ENCODE peak calls at places on chromosomes 1 and 21, in four cellular contexts. Q is osteocyte, X is HTR-8/SVneo, Z is T-helper 9 cell. O is an unnamed sample.

GRCh38 chr1:11335417-11336070 is 62.5 kb downstream of the UBIAD1 start:
- DNase-seq in Q (no peak), X (no peak), Z (no peak), O (no peak)

GRCh38 chr1:21511579-21512522 is 2.6 kb downstream of the ALPL start:
- DNase-seq in Q (no peak), X (no peak), Z (no peak), O (peak; percentile 90)

GRCh38 chr1:170670751-170671628 is 7.1 kb downstream of the PRRX1 start:
- DNase-seq in Q (peak; percentile 86), X (no peak), Z (no peak), O (no peak)

GRCh38 chr1:6835139-6835538 is 49.9 kb downstream of the CAMTA1 start:
- DNase-seq in Q (no peak), X (no peak), Z (no peak), O (no peak)

GRCh38 chr1:41662061-41662655 is 177.7 kb upstream of the EDN2 start:
- DNase-seq in Q (no peak), X (no peak), Z (peak; percentile 60), O (no peak)

GRCh38 chr21:34900376-34900775 is 148.7 kb downstream of the RUNX1 start:
- DNase-seq in Q (no peak), X (no peak), Z (no peak), O (peak; percentile 82)

GRCh38 chr1:216388558-216388957 is 34.7 kb downstream of the USH2A start:
- DNase-seq in Q (no peak), X (no peak), Z (no peak), O (no peak)

GRCh38 chr1:2603521-2604155 is 17.1 kb downstream of the PRXL2B start:
- DNase-seq in Q (no peak), X (no peak), Z (no peak), O (no peak)

GRCh38 chr1:24901791-24902470 is 28.1 kb downstream of the RUNX3 start:
- DNase-seq in Q (no peak), X (no peak), Z (no peak), O (no peak)

GRCh38 chr1:66777846-66778245 is 23.2 kb downstream of the INSL5 start:
- DNase-seq in Q (no peak), X (no peak), Z (no peak), O (no peak)

GRCh38 chr1:145965119-145965744 is 742 bp downstream of the POLR3GL start:
- DNase-seq in Q (no peak), X (no peak), Z (no peak), O (no peak)

GRCh38 chr1:37147906-37148305 is 113.6 kb upstream of the GRIK3 start:
- DNase-seq in Q (peak; percentile 75), X (no peak), Z (no peak), O (no peak)

GRCh38 chr1:93824869-93825268 is 54.1 kb downstream of the DNTTIP2 start:
- DNase-seq in Q (no peak), X (no peak), Z (no peak), O (no peak)

GRCh38 chr1:108583757-108584156 is 23.9 kb downstream of the EEIG2 start:
- DNase-seq in Q (no peak), X (no peak), Z (no peak), O (no peak)

GRCh38 chr1:209743145-209743482 is 12.7 kb upstream of the TRAF3IP3 start:
- DNase-seq in Q (no peak), X (no peak), Z (no peak), O (no peak)

GRCh38 chr21:42440187-42440792 is 36.6 kb downstream of the UBASH3A start:
- DNase-seq in Q (no peak), X (no peak), Z (no peak), O (no peak)

GRCh38 chr21:45386728-45387371 is 18.1 kb upstream of the COL18A1 start:
- DNase-seq in Q (no peak), X (peak; percentile 71), Z (no peak), O (peak; percentile 88)

GRCh38 chr1:200038645-200038986 is 11.1 kb downstream of the NR5A2 start:
- DNase-seq in Q (no peak), X (no peak), Z (no peak), O (no peak)

GRCh38 chr21:34748862-34749261 is 80.1 kb downstream of the CLIC6 start:
- DNase-seq in Q (no peak), X (no peak), Z (no peak), O (no peak)

GRCh38 chr1:221555689-221556433 is 186.0 kb downstream of the DUSP10 start:
- DNase-seq in Q (no peak), X (no peak), Z (no peak), O (no peak)

GRCh38 chr1:228163004-228163753 is 2.4 kb upstream of the IBA57 start:
- DNase-seq in Q (no peak), X (peak; percentile 53), Z (no peak), O (no peak)

GRCh38 chr1:221688488-221688843 is 53.4 kb downstream of the DUSP10 start:
- DNase-seq in Q (no peak), X (no peak), Z (no peak), O (no peak)

GRCh38 chr1:221832151-221832550 is 90.3 kb upstream of the DUSP10 start:
- DNase-seq in Q (no peak), X (no peak), Z (no peak), O (no peak)

GRCh38 chr1:30744060-30744756 is 13.4 kb downstream of the LAPTM5 start:
- DNase-seq in Q (no peak), X (no peak), Z (no peak), O (no peak)

GRCh38 chr1:111406325-111406768 is 21.2 kb downstream of the OVGP1 start:
- DNase-seq in Q (no peak), X (no peak), Z (peak; percentile 26), O (no peak)

GRCh38 chr1:17194981-17195528 is 9.9 kb upstream of the PADI1 start:
- DNase-seq in Q (peak; percentile 64), X (no peak), Z (no peak), O (no peak)

GRCh38 chr1:229420765-229421164 is 13.1 kb downstream of the ACTA1 start:
- DNase-seq in Q (no peak), X (no peak), Z (no peak), O (no peak)

GRCh38 chr1:210681158-210681557 is 352.5 kb downstream of the HHAT start:
- DNase-seq in Q (no peak), X (no peak), Z (no peak), O (peak; percentile 18)

GRCh38 chr1:204887846-204888245 is 17.2 kb downstream of the NFASC start:
- DNase-seq in Q (no peak), X (no peak), Z (no peak), O (no peak)

GRCh38 chr1:79811173-79811572 is 804.6 kb upstream of the ADGRL4 start:
- DNase-seq in Q (no peak), X (peak; percentile 0), Z (no peak), O (peak; percentile 87)

GRCh38 chr1:113253979-113254378 is 136.3 kb upstream of the MAGI3 start:
- DNase-seq in Q (no peak), X (no peak), Z (no peak), O (no peak)

O was measured in BJ.